ENCODE peak calls at places on chromosome X, in eight cellular contexts. T is NCI-H2081 treated with DMSO at 0.1 percent for 48 hours, P is kidney epithelial cell, Y is astrocyte of the cerebellum, V is endothelial cell, Z is choroid plexus epithelial cell, C is endothelial cell of umbilical vein, A is ELF-1. H is an unnamed sample.

GRCh38 chrX:40581333-40581910 is 652 bp downstream of the ATP6AP2 start:
- DNase-seq in T (no peak), P (no peak), Y (no peak), V (no peak), Z (peak), C (peak), A (no peak), H (no peak)

GRCh38 chrX:136920001-136920400 is 39.5 kb upstream of the RBMX start:
- DNase-seq in T (no peak), P (no peak), Y (no peak), V (no peak), Z (peak), C (peak), A (no peak), H (no peak)

GRCh38 chrX:108313662-108314061 is 124.6 kb downstream of the COL4A6 start:
- DNase-seq in T (no peak), P (no peak), Y (no peak), V (no peak), Z (peak), C (no peak), A (no peak), H (no peak)

GRCh38 chrX:1778817-1779216 is 164.0 kb downstream of the ASMT start:
- DNase-seq in T (no peak), P (no peak), Y (no peak), V (no peak), Z (no peak), C (no peak), A (no peak), H (no peak)

GRCh38 chrX:120428309-120428708 is 40.8 kb downstream of the LAMP2 start:
- DNase-seq in T (no peak), P (no peak), Y (no peak), V (no peak), Z (peak), C (peak), A (no peak), H (no peak)

GRCh38 chrX:46737462-46737861 is 21.5 kb downstream of the SLC9A7 start:
- DNase-seq in T (no peak), P (no peak), Y (no peak), V (no peak), Z (peak), C (no peak), A (no peak), H (no peak)

GRCh38 chrX:9340619-9341304 is 124.1 kb upstream of the TBL1X start:
- DNase-seq in T (no peak), P (no peak), Y (no peak), V (no peak), Z (peak), C (peak), A (peak), H (no peak)

GRCh38 chrX:116170444-116170843 is at the start of gene AGTR2:
- DNase-seq in T (no peak), P (no peak), Y (no peak), V (no peak), Z (no peak), C (no peak), A (no peak), H (no peak)

GRCh38 chrX:135340827-135341226 is 31.5 kb downstream of the ETDC start:
- DNase-seq in T (no peak), P (no peak), Y (no peak), V (no peak), Z (no peak), C (no peak), A (no peak), H (no peak)

GRCh38 chrX:11421816-11422528 is 128.8 kb downstream of the AMELX start:
- DNase-seq in T (no peak), P (no peak), Y (no peak), V (no peak), Z (no peak), C (no peak), A (no peak), H (no peak)

GRCh38 chrX:108139303-108139702 is 47.7 kb downstream of the ATG4A start:
- DNase-seq in T (no peak), P (no peak), Y (no peak), V (no peak), Z (peak), C (no peak), A (peak), H (no peak)

GRCh38 chrX:149060921-149061320 is 444.2 kb downstream of the IDS start:
- DNase-seq in T (no peak), P (no peak), Y (peak), V (no peak), Z (peak), C (no peak), A (no peak), H (no peak)

GRCh38 chrX:77502951-77503525 is 55.8 kb downstream of the FGF16 start:
- DNase-seq in T (no peak), P (no peak), Y (no peak), V (no peak), Z (no peak), C (no peak), A (peak), H (no peak)

GRCh38 chrX:109952985-109953905 is 49.7 kb upstream of the TMEM164 start:
- DNase-seq in T (no peak), P (no peak), Y (no peak), V (no peak), Z (no peak), C (peak), A (no peak), H (no peak)

GRCh38 chrX:118702741-118703140 is 24.7 kb upstream of the IL13RA1 start:
- DNase-seq in T (no peak), P (no peak), Y (no peak), V (no peak), Z (no peak), C (no peak), A (no peak), H (no peak)

GRCh38 chrX:133913009-133913408 is 72.4 kb downstream of the GPC3 start:
- DNase-seq in T (no peak), P (no peak), Y (no peak), V (no peak), Z (no peak), C (no peak), A (no peak), H (no peak)

GRCh38 chrX:13898084-13898483 is 81.2 kb upstream of the GPM6B start:
- DNase-seq in T (no peak), P (no peak), Y (no peak), V (peak), Z (peak), C (no peak), A (peak), H (no peak)